ENCODE peak calls at places on chromosomes 6 and 20, in eight cellular contexts. D is tibial nerve, W is right cardiac atrium, G is stomach, B is MM.1S, Z is heart right ventricle, X is OCI-LY7, A is HCT116. C is an unnamed sample.

GRCh38 chr6:37376078-37376743 is 22.4 kb downstream of the RNF8 start:
- DNase-seq in D (no peak), W (no peak), G (no peak), B (no peak), Z (no peak), X (no peak), A (no peak), C (no peak)

GRCh38 chr6:28111964-28112363 is 12.4 kb upstream of the ZSCAN16 start:
- DNase-seq in D (no peak), W (no peak), G (no peak), B (no peak), Z (no peak), X (no peak), A (no peak), C (no peak)

GRCh38 chr6:30557683-30557981 is 537 bp downstream of the PRR3 start:
- DNase-seq in D (no peak), W (no peak), G (no peak), B (no peak), Z (no peak), X (peak; percentile 77), A (peak; percentile 24), C (no peak)

GRCh38 chr20:35091808-35092523 is 641 bp downstream of the TRPC4AP start:
- DNase-seq in D (no peak), W (no peak), G (no peak), B (peak; percentile 13), Z (peak; percentile 81), X (peak; percentile 12), A (no peak), C (no peak)

GRCh38 chr6:90074161-90074560 is 179.9 kb downstream of the GJA10 start:
- DNase-seq in D (no peak), W (no peak), G (no peak), B (no peak), Z (no peak), X (no peak), A (no peak), C (no peak)

GRCh38 chr6:116218172-116218633 is 35.7 kb downstream of the TSPYL4 start:
- DNase-seq in D (no peak), W (no peak), G (no peak), B (peak; percentile 34), Z (no peak), X (peak; percentile 33), A (no peak), C (no peak)

GRCh38 chr6:22448311-22448711 is 121.1 kb upstream of the HDGFL1 start:
- DNase-seq in D (no peak), W (no peak), G (no peak), B (no peak), Z (no peak), X (no peak), A (no peak), C (no peak)

GRCh38 chr20:33130553-33130952 is 37.4 kb upstream of the BPIFA2 start:
- DNase-seq in D (no peak), W (no peak), G (peak; percentile 66), B (no peak), Z (no peak), X (no peak), A (no peak), C (no peak)

GRCh38 chr6:62265906-62266305 is 20.1 kb downstream of the KHDRBS2 start:
- DNase-seq in D (no peak), W (no peak), G (no peak), B (no peak), Z (no peak), X (no peak), A (no peak), C (no peak)

GRCh38 chr6:158172001-158172400 is 3.9 kb downstream of the GTF2H5 start:
- DNase-seq in D (no peak), W (no peak), G (no peak), B (no peak), Z (no peak), X (no peak), A (no peak), C (no peak)

GRCh38 chr20:13325033-13325432 is 104.0 kb downstream of the ISM1 start:
- DNase-seq in D (no peak), W (no peak), G (no peak), B (peak; percentile 36), Z (no peak), X (no peak), A (peak; percentile 18), C (no peak)

GRCh38 chr20:3218307-3218988 is 9.2 kb downstream of the ITPA start:
- DNase-seq in D (no peak), W (peak; percentile 83), G (peak; percentile 75), B (peak; percentile 48), Z (peak; percentile 72), X (peak; percentile 43), A (no peak), C (no peak)

GRCh38 chr20:63268256-63268655 is 4.4 kb upstream of the ARFGAP1 start:
- DNase-seq in D (no peak), W (no peak), G (no peak), B (no peak), Z (no peak), X (no peak), A (no peak), C (no peak)

DNA sequence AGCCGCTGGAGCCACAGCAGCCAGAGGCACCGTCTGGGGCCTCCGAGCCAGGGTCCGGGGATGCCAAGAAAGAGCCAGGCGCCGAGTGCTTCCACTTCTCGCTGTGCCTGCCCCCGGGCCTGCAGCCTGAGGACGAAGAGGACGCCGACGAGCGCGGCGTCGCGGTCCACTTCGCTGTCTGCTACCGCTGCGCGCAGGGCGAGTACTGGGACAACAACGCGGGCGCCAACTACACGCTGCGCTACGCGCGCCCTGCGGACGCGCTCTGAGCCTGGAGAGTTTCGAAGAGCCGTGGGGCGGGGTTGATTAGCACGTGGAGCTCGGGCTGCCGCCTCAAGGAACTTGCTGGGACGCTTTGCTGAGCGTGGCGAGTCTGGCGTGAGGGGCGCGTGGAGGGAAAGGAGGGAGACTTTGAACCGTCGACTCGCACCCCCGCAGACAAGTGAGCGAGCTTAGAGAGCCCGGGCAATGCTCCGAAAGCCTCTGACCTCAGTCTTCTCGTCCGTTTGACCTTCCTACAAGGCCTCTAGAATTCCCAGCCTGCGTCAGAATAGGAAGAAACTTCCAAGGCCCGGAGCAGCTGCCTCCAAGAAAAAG is 1.3 kb downstream of the PPP1R3G start:
- DNase-seq in D (no peak), W (peak; percentile 69), G (no peak), B (no peak), Z (no peak), X (no peak), A (no peak), C (no peak)
- H3K4me3 ChIP-seq in D (peak overlapping the region; percentile 42), W (peak overlapping the region; percentile 59), G (peak overlapping the region; percentile 66), B (peak overlapping the region; percentile 79), Z (peak overlapping the region; percentile 64), X (no peak overlapping the region), A (no peak overlapping the region), C (peak overlapping the region; percentile 52)

GRCh38 chr20:36929691-36930090 is 21.8 kb downstream of the SAMHD1 start:
- DNase-seq in D (no peak), W (no peak), G (no peak), B (no peak), Z (no peak), X (no peak), A (no peak), C (no peak)

GRCh38 chr20:36927704-36928103 is 23.8 kb downstream of the SAMHD1 start:
- DNase-seq in D (no peak), W (no peak), G (no peak), B (no peak), Z (no peak), X (no peak), A (no peak), C (no peak)

GRCh38 chr20:36936341-36936740 is 15.2 kb downstream of the SAMHD1 start:
- DNase-seq in D (no peak), W (no peak), G (no peak), B (no peak), Z (no peak), X (no peak), A (no peak), C (no peak)

GRCh38 chr20:36929290-36929689 is 22.2 kb downstream of the SAMHD1 start:
- DNase-seq in D (no peak), W (no peak), G (no peak), B (no peak), Z (no peak), X (no peak), A (no peak), C (no peak)

GRCh38 chr20:36932476-36933426 is 18.8 kb downstream of the SAMHD1 start:
- DNase-seq in D (no peak), W (no peak), G (no peak), B (no peak), Z (no peak), X (no peak), A (no peak), C (no peak)
- H3K4me1 ChIP-seq in D (peaks cover 89% of the 10 kb centered on the region), W (peaks cover 10% of the 10 kb centered on the region), G (peaks cover 40% of the 10 kb centered on the region), B (no peaks in the 10 kb centered on the region), Z (peaks cover 24% of the 10 kb centered on the region), X (no peaks in the 10 kb centered on the region), A (peaks cover 10% of the 10 kb centered on the region), C (peaks cover 7% of the 10 kb centered on the region)

DNA sequence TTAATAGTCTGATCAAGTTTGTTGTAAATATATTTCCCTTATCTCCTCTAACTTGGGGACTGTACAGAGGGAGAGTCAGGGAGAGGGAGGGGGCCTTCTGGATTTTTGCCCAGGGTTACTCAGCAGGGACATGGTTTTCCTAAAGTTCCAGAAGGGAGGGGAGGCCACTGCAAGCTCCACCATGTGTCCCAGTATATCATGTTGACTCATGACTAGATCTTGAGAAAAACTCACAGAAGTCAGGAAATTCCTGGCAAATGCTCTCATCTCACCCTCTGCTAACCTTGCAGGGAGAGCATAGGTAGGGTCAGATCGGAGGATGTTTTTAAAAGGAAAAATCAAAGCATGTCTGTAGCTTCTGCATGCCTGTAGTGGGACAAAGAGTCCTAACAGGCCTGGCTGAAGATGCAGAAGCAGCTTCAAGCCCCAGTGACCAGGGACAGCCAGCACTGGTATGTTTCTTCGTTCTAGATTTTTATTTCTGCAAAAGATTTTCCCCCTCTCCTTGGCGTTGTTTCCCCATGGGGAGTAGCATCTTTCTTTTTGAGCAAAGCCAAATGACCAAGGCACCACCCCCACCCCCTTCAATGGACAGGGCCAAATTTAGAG is 272.9 kb upstream of the SUPT3H start:
- DNase-seq in D (no peak), W (no peak), G (no peak), B (no peak), Z (no peak), X (no peak), A (peak; percentile 16), C (no peak)
- H3K4me3 ChIP-seq in D (no peak overlapping the region), W (no peak overlapping the region), G (no peak overlapping the region), B (no peak overlapping the region), Z (no peak overlapping the region), X (no peak overlapping the region), A (no peak overlapping the region), C (no peak overlapping the region)

GRCh38 chr6:36136034-36136433 is 5.7 kb downstream of the MAPK13 start:
- DNase-seq in D (no peak), W (no peak), G (no peak), B (no peak), Z (no peak), X (peak; percentile 65), A (no peak), C (no peak)

GRCh38 chr6:36135053-36135731 is 4.9 kb downstream of the MAPK13 start:
- DNase-seq in D (no peak), W (no peak), G (no peak), B (no peak), Z (no peak), X (no peak), A (no peak), C (no peak)

GRCh38 chr6:36138667-36139066 is 8.4 kb downstream of the MAPK13 start:
- DNase-seq in D (no peak), W (no peak), G (no peak), B (no peak), Z (no peak), X (no peak), A (no peak), C (no peak)

GRCh38 chr6:36133912-36134311 is 3.6 kb downstream of the MAPK13 start:
- DNase-seq in D (no peak), W (no peak), G (no peak), B (no peak), Z (no peak), X (no peak), A (no peak), C (no peak)

GRCh38 chr6:36136551-36136950 is 6.2 kb downstream of the MAPK13 start:
- DNase-seq in D (no peak), W (no peak), G (no peak), B (no peak), Z (no peak), X (no peak), A (no peak), C (no peak)
- H3K4me1 ChIP-seq in D (peaks cover 10% of the 10 kb centered on the region), W (peaks cover 2% of the 10 kb centered on the region), G (peaks cover 16% of the 10 kb centered on the region), B (peaks cover 14% of the 10 kb centered on the region), Z (peaks cover 10% of the 10 kb centered on the region), X (peaks cover 36% of the 10 kb centered on the region), A (peaks cover 11% of the 10 kb centered on the region), C (peaks cover 4% of the 10 kb centered on the region)